ENCODE peak calls at places on chromosomes 3 and 15, in five cellular contexts. Z is PC-3, A is HCT116, I is mesendoderm, S is neuronal stem cell. J is an unnamed sample.
A peak's percentile ranks its signal among the peaks of the same experiment; 100 is the strongest.

GRCh38 chr15:95826831-95827230 is 503.7 kb upstream of the NR2F2 start:
- DNase-seq in Z (peak; percentile 58), A (no peak), I (peak; percentile 58), S (no peak), J (no peak)

GRCh38 chr3:55180936-55181535 is 253.2 kb upstream of the LRTM1 start:
- DNase-seq in Z (peak; percentile 73), A (no peak), I (no peak), S (no peak), J (peak; percentile 87)

GRCh38 chr3:190512666-190513065 is 1.2 kb upstream of the IL1RAP start:
- DNase-seq in Z (no peak), A (no peak), I (no peak), S (no peak), J (no peak)

GRCh38 chr3:174002543-174002942 is 605.0 kb downstream of the NLGN1 start:
- DNase-seq in Z (peak; percentile 50), A (no peak), I (peak; percentile 31), S (no peak), J (peak; percentile 36)

GRCh38 chr15:67134577-67135492 is 69.4 kb downstream of the SMAD3 start:
- DNase-seq in Z (no peak), A (no peak), I (no peak), S (no peak), J (no peak)

GRCh38 chr15:39976291-39977274 is 42.7 kb downstream of the EIF2AK4 start:
- DNase-seq in Z (peak; percentile 75), A (no peak), I (peak; percentile 65), S (peak; percentile 35), J (peak; percentile 86)

GRCh38 chr3:16759227-16759903 is 125.4 kb upstream of the PLCL2 start:
- DNase-seq in Z (peak; percentile 73), A (no peak), I (no peak), S (no peak), J (peak; percentile 12)

GRCh38 chr15:43237842-43238470 is 17.1 kb upstream of the EPB42 start:
- DNase-seq in Z (no peak), A (no peak), I (no peak), S (no peak), J (no peak)

GRCh38 chr15:74041311-74041756 is 41.0 kb downstream of the GOLGA6A start:
- DNase-seq in Z (no peak), A (no peak), I (no peak), S (no peak), J (no peak)

GRCh38 chr3:31311571-31311970 is 221.2 kb upstream of the STT3B start:
- DNase-seq in Z (no peak), A (no peak), I (no peak), S (no peak), J (no peak)

GRCh38 chr15:101322849-101323477 is 27.9 kb upstream of the SNRPA1 start:
- DNase-seq in Z (no peak), A (no peak), I (no peak), S (no peak), J (no peak)

GRCh38 chr15:22931784-22932536 is 48.2 kb downstream of the CYFIP1 start:
- DNase-seq in Z (no peak), A (no peak), I (no peak), S (no peak), J (no peak)

GRCh38 chr15:57340673-57341259 is 35.5 kb upstream of the CGNL1 start:
- DNase-seq in Z (peak; percentile 66), A (peak; percentile 56), I (peak; percentile 71), S (peak; percentile 48), J (peak; percentile 83)

GRCh38 chr15:27645672-27646071 is 453.4 kb downstream of the OCA2 start:
- DNase-seq in Z (no peak), A (no peak), I (no peak), S (no peak), J (no peak)

GRCh38 chr3:95407709-95408463 is 1345.0 kb downstream of the NSUN3 start:
- DNase-seq in Z (no peak), A (no peak), I (peak; percentile 57), S (no peak), J (no peak)

GRCh38 chr3:188006726-188007393 is 147.1 kb upstream of the LPP start:
- DNase-seq in Z (peak; percentile 61), A (no peak), I (no peak), S (no peak), J (no peak)

GRCh38 chr3:32181370-32181769 is 57.1 kb upstream of the CMTM8 start:
- DNase-seq in Z (no peak), A (no peak), I (no peak), S (no peak), J (no peak)

GRCh38 chr3:121883507-121883906 is 10.7 kb upstream of the SLC15A2 start:
- DNase-seq in Z (peak; percentile 89), A (peak; percentile 18), I (peak; percentile 64), S (peak; percentile 0), J (peak; percentile 45)

GRCh38 chr15:96354731-96355560 is 24.4 kb downstream of the NR2F2 start:
- DNase-seq in Z (peak; percentile 69), A (no peak), I (peak; percentile 28), S (no peak), J (peak; percentile 91)

GRCh38 chr15:78389356-78389755 is 48.7 kb upstream of the IREB2 start:
- DNase-seq in Z (no peak), A (no peak), I (no peak), S (no peak), J (peak; percentile 94)
- H3K27me3 ChIP-seq in Z (peaks cover 47% of the 10 kb centered on the region), A (no peaks in the 10 kb centered on the region), I (no peaks in the 10 kb centered on the region), S (no peaks in the 10 kb centered on the region), J (peaks cover 21% of the 10 kb centered on the region)

GRCh38 chr15:29819979-29820801 is 2.1 kb downstream of the TJP1 start:
- DNase-seq in Z (peak; percentile 14), A (no peak), I (peak; percentile 26), S (no peak), J (no peak)

GRCh38 chr15:29821416-29822099 is 710 bp downstream of the TJP1 start:
- DNase-seq in Z (peak; percentile 84), A (peak; percentile 70), I (peak; percentile 96), S (peak; percentile 55), J (peak; percentile 92)

GRCh38 chr15:29822685-29823459 is 604 bp upstream of the TJP1 start:
- DNase-seq in Z (peak; percentile 67), A (peak; percentile 52), I (peak; percentile 82), S (no peak), J (peak; percentile 83)

GRCh38 chr15:29820802-29821160 is 1.5 kb downstream of the TJP1 start:
- DNase-seq in Z (peak; percentile 33), A (no peak), I (no peak), S (no peak), J (peak; percentile 52)

GRCh38 chr15:29822100-29822684 is at the start of gene TJP1:
- DNase-seq in Z (peak; percentile 87), A (no peak), I (peak; percentile 87), S (peak; percentile 79), J (peak; percentile 92)
- H3K4me3 ChIP-seq in Z (peak within 1 kb of the TSS; percentile 95), A (peak within 1 kb of the TSS; percentile 63), I (peak within 1 kb of the TSS; percentile 80), S (peak within 1 kb of the TSS; percentile 93), J (peak within 1 kb of the TSS; percentile 98)

DNA sequence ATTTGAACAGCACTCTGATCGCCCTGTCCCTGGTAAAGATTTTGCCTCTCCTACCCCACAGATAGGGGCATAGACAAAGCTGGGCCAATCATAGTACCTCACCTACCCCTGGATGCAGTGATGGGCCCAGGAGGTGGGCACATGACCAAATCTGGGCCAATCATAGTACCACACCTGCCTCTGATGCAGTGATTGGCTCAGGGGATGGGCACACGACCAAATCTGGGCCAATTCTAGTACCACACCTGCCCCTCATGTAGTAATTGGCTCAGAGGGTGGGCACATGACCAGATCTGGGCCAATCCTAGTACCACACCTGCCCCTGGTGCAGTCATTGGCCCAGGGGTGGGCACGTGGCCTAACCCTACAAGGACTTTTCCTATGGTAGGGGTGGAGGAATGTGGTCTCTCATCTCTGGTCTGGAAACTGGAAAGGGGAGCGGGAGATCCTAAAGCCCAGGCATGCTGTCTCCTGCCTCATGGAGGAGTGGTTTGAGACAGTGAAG is 56.9 kb upstream of the MEF2A start:
- DNase-seq in Z (peak; percentile 14), A (no peak), I (no peak), S (no peak), J (no peak)
- H3K9ac ChIP-seq in Z (no peak overlapping the region), A (no peak overlapping the region), I (no peak overlapping the region), S (no peak overlapping the region), J (no peak overlapping the region)

GRCh38 chr15:69718916-69719315 is 266.3 kb downstream of the RPLP1 start:
- DNase-seq in Z (no peak), A (no peak), I (no peak), S (no peak), J (no peak)
- H3K27me3 ChIP-seq in Z (no peaks in the 10 kb centered on the region), A (peaks cover 5% of the 10 kb centered on the region), I (no peaks in the 10 kb centered on the region), S (no peaks in the 10 kb centered on the region), J (peaks cover 22% of the 10 kb centered on the region)

DNA sequence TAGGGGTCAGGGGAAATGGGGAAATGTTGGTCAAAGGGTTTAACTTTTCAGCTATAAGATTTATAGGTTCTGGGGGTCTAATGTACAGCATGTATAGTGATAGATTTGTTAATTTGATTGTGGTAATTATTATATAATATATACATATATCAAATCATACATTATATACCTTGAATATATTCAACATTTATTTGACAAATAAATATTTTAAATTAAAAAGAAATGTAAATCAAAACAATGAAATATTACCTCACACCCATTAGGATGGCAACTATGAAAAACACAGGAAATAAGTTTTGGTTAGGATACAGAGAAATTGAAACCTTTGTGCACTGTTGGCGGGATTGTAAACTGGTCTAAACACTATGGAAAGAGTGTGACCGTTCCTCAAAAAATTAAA is 85.0 kb upstream of the SLCO2A1 start:
- DNase-seq in Z (no peak), A (no peak), I (no peak), S (no peak), J (no peak)
- H3K4me3 ChIP-seq in Z (no peak overlapping the region), A (no peak overlapping the region), I (no peak overlapping the region), S (no peak overlapping the region), J (no peak overlapping the region)

DNA sequence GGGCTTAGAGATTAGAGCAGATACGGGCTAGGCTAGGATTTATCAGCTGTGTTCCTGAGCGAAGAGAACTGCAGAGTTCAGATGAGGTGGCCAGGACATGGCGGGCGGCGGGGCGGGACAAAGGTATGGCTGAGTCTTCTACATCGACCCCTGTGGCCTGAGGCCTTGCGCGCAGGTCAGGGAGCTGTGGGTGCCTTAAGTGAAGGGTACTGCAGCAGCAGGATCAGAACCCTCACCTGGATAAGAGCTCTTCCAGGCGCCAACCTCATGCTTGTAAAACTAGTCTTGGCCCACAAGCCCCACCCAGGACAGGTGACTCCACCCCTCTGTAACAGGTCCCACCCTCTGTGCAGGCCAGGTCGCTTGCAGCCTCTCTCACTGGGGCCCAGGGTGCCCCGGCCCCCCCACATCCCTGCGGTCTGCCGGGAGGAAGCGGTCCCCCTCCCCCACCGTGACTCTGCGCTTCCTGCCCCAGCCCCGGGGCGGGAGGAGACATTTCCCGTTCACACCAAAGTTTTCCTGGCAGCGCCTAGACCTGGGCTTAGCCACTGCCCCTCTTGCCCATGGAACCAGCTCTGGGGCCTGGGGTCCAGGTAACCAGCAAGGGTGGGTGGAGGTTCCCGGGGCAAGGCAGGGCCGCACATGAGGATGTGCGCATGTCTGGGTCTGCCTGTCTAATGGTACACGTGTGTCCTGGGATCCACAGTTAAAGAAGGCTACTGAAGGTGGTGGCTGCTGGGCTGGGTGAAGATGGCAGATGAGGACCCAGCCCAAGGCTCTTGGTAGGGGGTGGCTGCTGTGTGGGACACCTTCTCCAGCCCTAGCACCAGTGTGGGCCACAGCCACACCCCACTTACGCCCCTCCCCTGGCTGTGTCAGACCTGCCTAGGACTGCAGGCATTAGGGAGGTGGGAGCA is 8.3 kb downstream of the NBEAL2 start:
- DNase-seq in Z (no peak), A (no peak), I (peak; percentile 87), S (no peak), J (no peak)
- H3K9ac ChIP-seq in Z (no peak overlapping the region), A (no peak overlapping the region), I (peak overlapping the region; percentile 62), S (no peak overlapping the region), J (no peak overlapping the region)